ENCODE peak calls at places on chromosomes 4 and X, in six cellular contexts. C is K562, H is upper lobe of left lung, V is HepG2, U is GM23338, D is Panc1. F is an unnamed sample.

GRCh38 chrX:55754861-55755294 is 37.3 kb downstream of the RRAGB start:
- ATAC-seq in C (no peak), H (no peak), V (no peak), U (no peak), D (no peak), F (no peak)

GRCh38 chr4:140134780-140135179 is 19.2 kb downstream of the MAML3 start:
- ATAC-seq in C (no peak), H (no peak), V (no peak), U (peak; percentile 20), D (no peak), F (no peak)

GRCh38 chr4:62670509-62670908 is 1470.4 kb downstream of the ADGRL3 start:
- ATAC-seq in C (no peak), H (no peak), V (no peak), U (no peak), D (no peak), F (no peak)

GRCh38 chr4:54852602-54853001 is 194.8 kb downstream of the KIT start:
- ATAC-seq in C (peak; percentile 57), H (no peak), V (no peak), U (no peak), D (no peak), F (no peak)

GRCh38 chr4:70714488-70714887 is 7.3 kb upstream of the RUFY3 start:
- ATAC-seq in C (no peak), H (no peak), V (no peak), U (no peak), D (no peak), F (no peak)

GRCh38 chrX:32185160-32185559 is 1026.2 kb downstream of the DMD start:
- ATAC-seq in C (no peak), H (no peak), V (no peak), U (no peak), D (no peak), F (no peak)

GRCh38 chr4:143358419-143358818 is 21.7 kb downstream of the GAB1 start:
- ATAC-seq in C (no peak), H (no peak), V (no peak), U (no peak), D (no peak), F (no peak)

GRCh38 chrX:55640854-55641253 is 17.7 kb downstream of the FOXR2 start:
- ATAC-seq in C (no peak), H (no peak), V (no peak), U (no peak), D (no peak), F (no peak)

GRCh38 chr4:127881565-127881869 is 824 bp downstream of the PLK4 start:
- ATAC-seq in C (peak; percentile 81), H (peak; percentile 66), V (no peak), U (no peak), D (no peak), F (no peak)

GRCh38 chr4:87035881-87036509 is 101.2 kb downstream of the AFF1 start:
- ATAC-seq in C (no peak), H (no peak), V (no peak), U (no peak), D (no peak), F (no peak)

DNA sequence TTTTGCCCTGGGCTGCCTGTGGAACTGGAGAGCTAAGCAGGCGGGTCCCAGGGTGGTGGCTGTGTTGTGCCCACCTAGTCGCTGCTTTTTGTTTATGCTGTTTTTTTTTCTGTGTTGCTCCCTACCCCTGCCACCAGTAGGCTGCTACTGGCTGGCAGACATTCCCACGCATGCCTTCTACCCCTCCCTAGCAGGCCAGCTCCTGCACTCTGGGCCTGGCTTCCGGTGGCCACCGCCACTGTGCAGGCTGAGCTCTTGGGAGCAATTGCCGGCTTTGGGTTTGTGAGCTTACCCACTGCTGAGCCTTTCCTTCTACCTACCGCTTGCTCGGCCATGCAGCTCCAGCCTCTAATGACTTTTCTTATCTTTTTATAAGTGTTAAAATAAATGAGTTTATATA is 57.6 kb downstream of the RBM46 start:
- ATAC-seq in C (no peak), H (no peak), V (no peak), U (peak; percentile 72), D (no peak), F (no peak)
- H3K4me1 ChIP-seq in C (no peaks in the 10 kb centered on the region), H (no peaks in the 10 kb centered on the region), V (no peaks in the 10 kb centered on the region), U (peaks cover 15% of the 10 kb centered on the region), D (no peaks in the 10 kb centered on the region), F (no peaks in the 10 kb centered on the region)

DNA sequence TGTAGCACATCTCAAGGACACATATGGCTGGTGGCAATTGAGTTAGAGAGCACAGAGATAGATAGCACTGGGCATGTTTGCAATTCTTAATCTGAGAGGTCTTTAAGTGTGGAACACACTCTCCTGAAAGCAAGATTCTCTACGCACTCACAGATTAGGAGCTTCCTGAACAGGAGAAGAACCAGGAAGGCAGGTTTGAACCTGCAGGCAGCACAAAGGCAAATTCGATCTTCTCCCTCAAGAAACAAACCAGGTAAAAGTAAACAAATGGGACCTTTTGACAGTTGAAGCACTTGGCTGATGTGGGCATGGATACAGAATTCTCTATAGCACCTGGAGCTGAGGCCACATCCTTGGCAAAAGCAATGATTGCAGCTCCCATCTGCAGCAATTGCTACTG is 24.3 kb downstream of the HS3ST1 start:
- ATAC-seq in C (no peak), H (no peak), V (no peak), U (no peak), D (no peak), F (no peak)
- TF ChIP-seq POLR2AphosphoS5 in C (no peak), H (no peak), V (no peak), U (no peak), D (no peak), F (no peak)

GRCh38 chr4:51830146-51830545 is 12.8 kb upstream of the DCUN1D4 start:
- ATAC-seq in C (no peak), H (no peak), V (no peak), U (no peak), D (no peak), F (no peak)

GRCh38 chr4:51835079-51835478 is 7.9 kb upstream of the DCUN1D4 start:
- ATAC-seq in C (no peak), H (no peak), V (no peak), U (no peak), D (no peak), F (no peak)

GRCh38 chr4:51835854-51836253 is 7.1 kb upstream of the DCUN1D4 start:
- ATAC-seq in C (no peak), H (no peak), V (no peak), U (no peak), D (no peak), F (no peak)

GRCh38 chr4:51836531-51836930 is 6.4 kb upstream of the DCUN1D4 start:
- ATAC-seq in C (peak; percentile 46), H (no peak), V (no peak), U (no peak), D (no peak), F (no peak)

GRCh38 chr4:51831133-51831532 is 11.8 kb upstream of the DCUN1D4 start:
- ATAC-seq in C (peak; percentile 95), H (no peak), V (peak; percentile 95), U (peak; percentile 91), D (peak; percentile 75), F (peak; percentile 39)
- H3K4me1 ChIP-seq in C (no peaks in the 10 kb centered on the region), H (no peaks in the 10 kb centered on the region), V (no peaks in the 10 kb centered on the region), U (no peaks in the 10 kb centered on the region), D (no peaks in the 10 kb centered on the region), F (no peaks in the 10 kb centered on the region)

GRCh38 chrX:135481696-135482179 is 38.7 kb upstream of the INTS6L start:
- ATAC-seq in C (no peak), H (no peak), V (no peak), U (no peak), D (no peak), F (no peak)
- TF ChIP-seq POLR2AphosphoS5 in C (no peak), H (no peak), V (no peak), U (no peak), D (no peak), F (no peak)

GRCh38 chr4:77076889-77077635 is 1.3 kb upstream of the CCNI start:
- ATAC-seq in C (no peak), H (no peak), V (no peak), U (no peak), D (no peak), F (no peak)

GRCh38 chr4:77074961-77075855 is 581 bp downstream of the CCNI start:
- ATAC-seq in C (peak; percentile 80), H (peak; percentile 70), V (peak; percentile 85), U (peak; percentile 78), D (peak; percentile 68), F (peak; percentile 57)

GRCh38 chr4:77073981-77074865 is 1.6 kb downstream of the CCNI start:
- ATAC-seq in C (peak; percentile 7), H (no peak), V (no peak), U (no peak), D (no peak), F (no peak)

GRCh38 chr4:77078401-77078800 is 2.6 kb upstream of the CCNI start:
- ATAC-seq in C (no peak), H (no peak), V (no peak), U (no peak), D (no peak), F (no peak)

DNA sequence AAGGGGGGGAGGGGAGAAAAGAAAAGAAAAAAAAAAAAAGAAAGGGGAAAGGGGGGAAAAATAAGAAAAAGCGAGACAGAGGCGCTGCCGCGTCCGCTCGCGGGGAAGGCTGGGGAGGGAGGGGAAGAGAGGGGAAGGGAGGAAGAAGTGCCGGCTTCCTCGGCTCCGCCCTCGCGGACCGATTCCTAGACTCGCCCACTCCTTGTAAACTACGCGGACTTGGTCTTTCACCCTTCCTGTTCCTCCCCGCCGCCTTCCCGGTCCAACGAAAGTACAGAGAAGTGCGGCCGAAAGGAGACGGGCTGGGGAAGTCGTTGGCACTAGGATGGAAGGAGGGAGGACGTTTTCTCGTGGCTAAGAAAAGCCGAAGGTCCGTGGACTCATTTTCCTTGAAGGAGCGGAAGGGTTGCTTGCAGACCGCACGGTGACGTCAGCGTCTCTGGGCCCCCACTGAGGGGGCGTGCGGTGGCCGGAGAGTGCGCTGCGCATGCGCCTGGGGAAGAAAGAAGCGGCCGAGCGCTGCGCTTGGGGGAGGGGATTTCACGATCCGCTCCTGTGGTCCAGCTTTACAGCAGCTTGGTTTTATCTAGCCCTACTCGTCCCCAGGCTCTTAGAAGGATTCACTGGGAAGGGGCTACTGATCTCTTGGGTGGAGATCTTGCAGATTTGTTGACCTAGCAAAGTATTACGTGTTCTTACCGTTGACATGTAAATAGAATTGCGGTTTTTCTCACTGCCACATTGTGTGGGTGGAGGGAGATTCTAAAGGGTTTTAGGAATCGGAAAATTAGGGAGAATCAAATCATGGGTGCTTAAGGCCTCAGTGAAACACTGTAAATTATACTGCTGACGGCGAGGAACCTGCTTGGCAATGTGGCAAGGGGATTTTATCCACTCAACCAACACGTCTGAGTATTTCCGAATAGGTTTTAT is at the start of gene CCNI:
- ATAC-seq in C (peak; percentile 79), H (peak; percentile 99), V (peak; percentile 83), U (peak; percentile 84), D (peak; percentile 94), F (peak; percentile 94)
- H3K4me1 ChIP-seq in C (peaks cover 3% of the 10 kb centered on the region), H (peaks cover 39% of the 10 kb centered on the region), V (peaks cover 27% of the 10 kb centered on the region), U (peaks cover 34% of the 10 kb centered on the region), D (peaks cover 15% of the 10 kb centered on the region), F (peaks cover 2% of the 10 kb centered on the region)

GRCh38 chr4:328729-329128 is 8.9 kb upstream of the ZNF141 start:
- ATAC-seq in C (no peak), H (no peak), V (no peak), U (no peak), D (no peak), F (no peak)
- TF ChIP-seq POLR2AphosphoS5 in C (no peak), H (no peak), V (no peak), U (no peak), D (no peak), F (no peak)

GRCh38 chrX:136192839-136193414 is 45.6 kb downstream of the FHL1 start:
- ATAC-seq in C (no peak), H (no peak), V (no peak), U (no peak), D (no peak), F (peak; percentile 28)
- H3K4me1 ChIP-seq in C (no peaks in the 10 kb centered on the region), H (peaks cover 8% of the 10 kb centered on the region), V (no peaks in the 10 kb centered on the region), U (no peaks in the 10 kb centered on the region), D (no peaks in the 10 kb centered on the region), F (peaks cover 85% of the 10 kb centered on the region)